ENCODE peak calls at places on chromosomes 12 and 14, in four cellular contexts. One of them, this sample, is unnamed.

GRCh38 chr14:102057480-102058114 is 29.2 kb downstream of the HSP90AA1 start:
- DNase-seq in endodermal cell: peak; percentile 67
- DNase-seq in MM.1S: no peak
- DNase-seq in HAP-1: no peak
- DNase-seq in this sample: peak; percentile 62

GRCh38 chr12:72191761-72192160 is 80.4 kb upstream of the TRHDE start:
- DNase-seq in endodermal cell: no peak
- DNase-seq in MM.1S: no peak
- DNase-seq in HAP-1: no peak
- DNase-seq in this sample: no peak

GRCh38 chr14:81981311-81981675 is 447.6 kb upstream of the SEL1L start:
- DNase-seq in endodermal cell: no peak
- DNase-seq in MM.1S: no peak
- DNase-seq in HAP-1: no peak
- DNase-seq in this sample: no peak

GRCh38 chr12:12357697-12358476 is 1.0 kb downstream of the BORCS5 start:
- DNase-seq in endodermal cell: peak; percentile 42
- DNase-seq in MM.1S: peak; percentile 50
- DNase-seq in HAP-1: no peak
- DNase-seq in this sample: no peak

GRCh38 chr14:100606687-100607610 is 19.7 kb upstream of the BEGAIN start:
- DNase-seq in endodermal cell: no peak
- DNase-seq in MM.1S: no peak
- DNase-seq in HAP-1: no peak
- DNase-seq in this sample: no peak

GRCh38 chr14:72965249-72965648 is 39.0 kb downstream of the DCAF4 start:
- DNase-seq in endodermal cell: no peak
- DNase-seq in MM.1S: no peak
- DNase-seq in HAP-1: no peak
- DNase-seq in this sample: peak; percentile 8

GRCh38 chr14:81169711-81170103 is 51.1 kb downstream of the GTF2A1 start:
- DNase-seq in endodermal cell: no peak
- DNase-seq in MM.1S: no peak
- DNase-seq in HAP-1: peak; percentile 14
- DNase-seq in this sample: no peak

GRCh38 chr14:95125951-95126350 is 31.4 kb downstream of the DICER1 start:
- DNase-seq in endodermal cell: no peak
- DNase-seq in MM.1S: no peak
- DNase-seq in HAP-1: no peak
- DNase-seq in this sample: no peak

GRCh38 chr14:71574976-71575375 is 357.3 kb upstream of the RGS6 start:
- DNase-seq in endodermal cell: no peak
- DNase-seq in MM.1S: no peak
- DNase-seq in HAP-1: no peak
- DNase-seq in this sample: peak; percentile 8

GRCh38 chr12:127911289-127911688 is 355.7 kb upstream of the TMEM132C start:
- DNase-seq in endodermal cell: no peak
- DNase-seq in MM.1S: no peak
- DNase-seq in HAP-1: no peak
- DNase-seq in this sample: no peak

GRCh38 chr14:68961781-68962584 is 17.1 kb downstream of the ACTN1 start:
- DNase-seq in endodermal cell: peak; percentile 85
- DNase-seq in MM.1S: no peak
- DNase-seq in HAP-1: peak; percentile 27
- DNase-seq in this sample: peak; percentile 51

GRCh38 chr12:49863946-49864816 is 21.3 kb upstream of the BCDIN3D start:
- DNase-seq in endodermal cell: peak; percentile 43
- DNase-seq in MM.1S: no peak
- DNase-seq in HAP-1: no peak
- DNase-seq in this sample: no peak

GRCh38 chr12:64560395-64561301 is 49.6 kb upstream of the RASSF3 start:
- DNase-seq in endodermal cell: peak; percentile 62
- DNase-seq in MM.1S: no peak
- DNase-seq in HAP-1: no peak
- DNase-seq in this sample: peak; percentile 73

GRCh38 chr12:9736931-9737705 is 4.2 kb upstream of the CLECL1 start:
- DNase-seq in endodermal cell: no peak
- DNase-seq in MM.1S: no peak
- DNase-seq in HAP-1: no peak
- DNase-seq in this sample: no peak

GRCh38 chr12:2353691-2354090 is 300.9 kb downstream of the CACNA1C start:
- DNase-seq in endodermal cell: no peak
- DNase-seq in MM.1S: no peak
- DNase-seq in HAP-1: no peak
- DNase-seq in this sample: no peak

GRCh38 chr12:113591480-113591971 is 119.9 kb upstream of the LHX5 start:
- DNase-seq in endodermal cell: peak; percentile 88
- DNase-seq in MM.1S: no peak
- DNase-seq in HAP-1: peak; percentile 82
- DNase-seq in this sample: no peak

GRCh38 chr12:1830401-1830845 is 10.1 kb downstream of the LRTM2 start:
- DNase-seq in endodermal cell: no peak
- DNase-seq in MM.1S: no peak
- DNase-seq in HAP-1: no peak
- DNase-seq in this sample: no peak

GRCh38 chr12:1799068-1799881 is 21.1 kb upstream of the LRTM2 start:
- DNase-seq in endodermal cell: peak; percentile 57
- DNase-seq in MM.1S: no peak
- DNase-seq in HAP-1: no peak
- DNase-seq in this sample: no peak

GRCh38 chr12:39912211-39912980 is 193.5 kb downstream of the SLC2A13 start:
- DNase-seq in endodermal cell: no peak
- DNase-seq in MM.1S: no peak
- DNase-seq in HAP-1: no peak
- DNase-seq in this sample: peak; percentile 3

GRCh38 chr12:19322376-19322775 is 116.9 kb upstream of the AEBP2 start:
- DNase-seq in endodermal cell: no peak
- DNase-seq in MM.1S: no peak
- DNase-seq in HAP-1: no peak
- DNase-seq in this sample: no peak

GRCh38 chr14:63563370-63564026 is 20.3 kb upstream of the PPP2R5E start:
- DNase-seq in endodermal cell: no peak
- DNase-seq in MM.1S: no peak
- DNase-seq in HAP-1: peak; percentile 21
- DNase-seq in this sample: peak; percentile 60

GRCh38 chr12:105820407-105821140 is 318.2 kb downstream of the NUAK1 start:
- DNase-seq in endodermal cell: no peak
- DNase-seq in MM.1S: no peak
- DNase-seq in HAP-1: no peak
- DNase-seq in this sample: no peak

GRCh38 chr12:51863363-51863920 is 14.9 kb upstream of the FIGNL2 start:
- DNase-seq in endodermal cell: peak; percentile 85
- DNase-seq in MM.1S: no peak
- DNase-seq in HAP-1: no peak
- DNase-seq in this sample: no peak

GRCh38 chr12:77888611-77889010 is 57.9 kb downstream of the NAV3 start:
- DNase-seq in endodermal cell: no peak
- DNase-seq in MM.1S: no peak
- DNase-seq in HAP-1: no peak
- DNase-seq in this sample: peak; percentile 47

GRCh38 chr12:44217146-44217883 is 381.4 kb downstream of the TMEM117 start:
- DNase-seq in endodermal cell: no peak
- DNase-seq in MM.1S: no peak
- DNase-seq in HAP-1: no peak
- DNase-seq in this sample: no peak

GRCh38 chr12:19245126-19245525 is 115.6 kb downstream of the PLEKHA5 start:
- DNase-seq in endodermal cell: no peak
- DNase-seq in MM.1S: no peak
- DNase-seq in HAP-1: no peak
- DNase-seq in this sample: no peak

GRCh38 chr12:89181271-89181920 is 170.9 kb downstream of the DUSP6 start:
- DNase-seq in endodermal cell: no peak
- DNase-seq in MM.1S: no peak
- DNase-seq in HAP-1: no peak
- DNase-seq in this sample: no peak

GRCh38 chr12:54890339-54890738 is 36.0 kb downstream of the MUCL1 start:
- DNase-seq in endodermal cell: no peak
- DNase-seq in MM.1S: no peak
- DNase-seq in HAP-1: no peak
- DNase-seq in this sample: no peak

GRCh38 chr14:69133206-69134125 is 19.5 kb downstream of the DCAF5 start:
- DNase-seq in endodermal cell: no peak
- DNase-seq in MM.1S: no peak
- DNase-seq in HAP-1: no peak
- DNase-seq in this sample: peak; percentile 11

DNA sequence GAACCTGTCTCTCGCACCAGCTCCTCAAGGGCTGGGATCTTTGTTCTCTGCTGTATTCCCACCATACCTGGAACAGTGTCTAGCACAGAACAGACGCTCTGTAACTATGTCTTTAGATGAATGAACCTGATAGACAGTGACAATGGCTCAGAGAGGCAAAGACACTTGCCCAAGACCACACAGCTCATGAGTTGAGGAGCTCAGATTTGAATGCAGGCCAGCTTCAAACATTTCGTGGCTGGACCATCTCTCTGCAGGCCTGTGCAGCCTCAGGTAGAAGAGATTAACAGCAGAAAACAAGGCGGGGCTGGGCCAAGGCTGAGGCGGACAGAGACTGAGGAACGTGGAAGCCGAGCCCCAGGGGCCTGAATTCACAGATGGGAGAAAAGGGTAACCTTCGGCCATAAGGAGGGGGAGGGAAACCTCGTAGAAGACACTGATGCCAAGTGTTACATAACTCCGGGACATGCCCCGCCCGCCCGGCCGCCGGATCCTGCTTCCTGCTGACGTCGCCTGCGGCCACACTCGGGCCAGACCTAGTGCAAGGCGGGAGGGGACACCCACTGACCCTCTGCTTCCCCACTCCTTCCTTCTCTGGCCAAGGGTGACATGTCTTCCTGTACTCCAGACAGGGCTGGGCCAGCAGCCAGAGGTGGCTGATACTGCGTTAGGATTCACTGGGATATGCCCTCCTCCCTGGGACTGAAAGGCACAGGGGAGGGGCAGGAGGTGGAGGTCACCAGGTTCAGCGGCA is 86.7 kb downstream of the RFLNA start:
- DNase-seq in endodermal cell: no peak
- DNase-seq in MM.1S: no peak
- DNase-seq in HAP-1: no peak
- DNase-seq in this sample: peak; percentile 99
- H3K4me3 ChIP-seq in endodermal cell: no peak overlapping the region
- H3K4me3 ChIP-seq in MM.1S: no peak overlapping the region
- H3K4me3 ChIP-seq in HAP-1: no peak overlapping the region
- H3K4me3 ChIP-seq in this sample: no peak overlapping the region

GRCh38 chr14:104278214-104278534 is 139.8 kb downstream of the KIF26A start:
- DNase-seq in endodermal cell: no peak
- DNase-seq in MM.1S: no peak
- DNase-seq in HAP-1: no peak
- DNase-seq in this sample: no peak

GRCh38 chr14:104280085-104280901 is 141.9 kb downstream of the KIF26A start:
- DNase-seq in endodermal cell: peak; percentile 33
- DNase-seq in MM.1S: no peak
- DNase-seq in HAP-1: no peak
- DNase-seq in this sample: no peak

GRCh38 chr14:104277416-104278213 is 139.2 kb downstream of the KIF26A start:
- DNase-seq in endodermal cell: peak; percentile 33
- DNase-seq in MM.1S: no peak
- DNase-seq in HAP-1: no peak
- DNase-seq in this sample: no peak

GRCh38 chr14:104280902-104281767 is 142.7 kb downstream of the KIF26A start:
- DNase-seq in endodermal cell: peak; percentile 49
- DNase-seq in MM.1S: no peak
- DNase-seq in HAP-1: no peak
- DNase-seq in this sample: no peak

DNA sequence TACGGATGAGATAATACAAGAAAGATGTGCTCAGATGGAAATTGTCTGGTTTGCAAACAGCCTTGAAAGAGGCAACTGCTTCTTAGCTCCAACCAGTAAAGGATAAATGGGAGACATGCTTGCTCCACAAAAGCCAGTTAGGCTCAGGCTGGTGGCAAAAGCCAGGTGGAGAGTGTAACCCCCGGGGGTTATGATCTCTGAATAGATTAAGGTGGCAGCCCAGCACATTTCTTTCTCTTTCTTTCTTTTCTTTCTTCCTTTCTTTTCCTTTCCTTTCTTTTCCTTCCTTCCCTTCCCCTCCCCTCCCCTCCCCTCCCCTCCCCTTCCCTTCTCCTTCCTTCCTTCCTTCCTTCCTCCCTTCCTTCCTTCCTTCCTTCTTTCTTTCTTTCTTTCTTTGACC is 138.0 kb downstream of the KIF26A start:
- DNase-seq in endodermal cell: no peak
- DNase-seq in MM.1S: no peak
- DNase-seq in HAP-1: no peak
- DNase-seq in this sample: no peak
- H3K4me3 ChIP-seq in endodermal cell: no peak overlapping the region
- H3K4me3 ChIP-seq in MM.1S: no peak overlapping the region
- H3K4me3 ChIP-seq in HAP-1: no peak overlapping the region
- H3K4me3 ChIP-seq in this sample: no peak overlapping the region

DNA sequence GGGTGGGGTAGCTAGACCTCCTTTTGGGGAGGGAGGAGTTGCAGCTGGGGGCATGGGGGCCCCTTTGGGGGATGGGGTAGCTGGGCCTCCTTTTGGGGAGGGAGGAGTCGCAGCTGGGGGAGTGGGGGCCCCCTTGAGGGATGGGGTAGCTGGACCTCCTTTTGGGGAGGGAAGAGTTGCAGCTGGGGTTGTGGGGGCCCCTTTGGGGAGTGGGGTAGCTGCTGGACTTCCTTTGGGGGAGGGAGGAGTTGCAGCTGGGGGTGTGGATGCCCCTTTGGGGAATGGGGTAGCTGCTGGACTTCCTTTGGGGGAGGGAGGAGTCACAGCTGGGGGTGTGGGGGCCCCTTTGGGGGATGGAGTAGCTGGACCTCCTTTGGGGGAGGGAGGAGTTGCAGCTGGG is 6.9 kb downstream of the NACA start:
- DNase-seq in endodermal cell: peak; percentile 40
- DNase-seq in MM.1S: no peak
- DNase-seq in HAP-1: no peak
- DNase-seq in this sample: no peak
- H3K4me3 ChIP-seq in endodermal cell: no peak overlapping the region
- H3K4me3 ChIP-seq in MM.1S: no peak overlapping the region
- H3K4me3 ChIP-seq in HAP-1: no peak overlapping the region
- H3K4me3 ChIP-seq in this sample: no peak overlapping the region

DNA sequence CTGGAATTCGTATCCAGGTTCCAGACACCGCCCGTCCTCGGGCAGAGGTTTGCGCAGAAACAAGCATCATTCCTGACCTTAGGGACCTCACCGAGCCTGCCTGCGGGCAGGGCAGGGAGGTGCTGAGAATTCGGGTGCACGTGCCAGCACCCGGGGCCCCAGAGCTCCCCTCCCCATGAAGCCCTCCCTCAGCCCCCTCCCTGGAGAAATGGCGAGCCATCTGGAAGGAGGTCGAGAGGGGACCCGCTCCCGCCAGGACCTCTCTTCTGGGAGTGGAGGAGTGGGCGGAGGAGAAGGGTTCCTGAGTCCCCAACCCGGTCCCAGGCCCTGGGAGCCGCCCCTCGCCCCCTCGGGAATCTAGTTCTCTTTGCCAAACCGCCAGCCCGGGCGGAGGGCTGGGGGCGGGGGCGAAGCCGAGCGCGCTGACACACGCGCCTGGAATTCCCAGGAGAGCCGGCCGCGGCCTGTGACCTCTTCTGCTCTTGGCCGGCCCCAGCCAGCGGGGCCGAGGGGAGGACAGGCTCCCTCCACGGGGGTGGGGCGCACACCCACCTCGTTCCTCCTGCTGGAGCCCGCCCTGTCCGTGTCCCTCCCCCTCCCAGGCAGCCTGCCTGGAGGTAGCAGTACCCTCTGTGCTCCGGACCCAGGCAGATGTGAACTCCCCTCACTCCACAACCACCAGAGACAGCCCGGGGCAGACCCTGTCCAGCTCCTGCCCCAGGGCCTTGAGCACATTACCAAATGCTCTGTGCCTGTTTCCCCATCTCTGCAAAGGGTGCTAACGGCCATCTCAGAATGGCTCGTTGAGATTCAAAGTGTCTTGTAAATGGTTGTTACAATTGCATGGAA is 23.0 kb upstream of the GPR132 start:
- DNase-seq in endodermal cell: peak; percentile 89
- DNase-seq in MM.1S: no peak
- DNase-seq in HAP-1: peak; percentile 51
- DNase-seq in this sample: peak; percentile 85
- H3K4me3 ChIP-seq in endodermal cell: peak overlapping the region; percentile 56
- H3K4me3 ChIP-seq in MM.1S: no peak overlapping the region
- H3K4me3 ChIP-seq in HAP-1: no peak overlapping the region
- H3K4me3 ChIP-seq in this sample: peak overlapping the region; percentile 80